ENCODE peak calls at places on chromosome 15, in nine cellular contexts. O is stimulated activated CD8-positive, alpha-beta memory T cell treated with anti-CD3 and anti-CD28 coated beads, Interleukin-4, amount 100 ng/mL, for 48 hours; X is stimulated activated CD4-positive, alpha-beta T cell treated with anti-CD3 and anti-CD28 coated beads, Interleukin-12 subunit alpha, Interleukin-12 subunit beta, amount 100 ng/mL, for 24 hours; H is tibial artery; A is cardiac fibroblast; K is activated naive CD4-positive, alpha-beta T cell treated with anti-CD3 and anti-CD28 coated beads, Interleukin-2, amount 50 U/mL, for 16 hours; Y is activated CD4-positive, alpha-beta T cell treated with anti-CD3 and anti-CD28 coated beads for 36 hours; Q is T1000; V is activated gamma-delta T cell. U is an unnamed sample.

GRCh38 chr15:73870700-73871408 is 2.5 kb upstream of the TBC1D21 start:
- DNase-seq in O (no peak), X (no peak), H (no peak), A (peak), K (no peak), Y (no peak), Q (no peak), V (no peak), U (no peak)

GRCh38 chr15:42060797-42061196 is 33.6 kb downstream of the PLA2G4D start:
- DNase-seq in O (no peak), X (no peak), H (no peak), A (no peak), K (no peak), Y (no peak), Q (no peak), V (no peak), U (peak)

GRCh38 chr15:62257991-62258390 is 92.9 kb upstream of the C2CD4B start:
- DNase-seq in O (no peak), X (no peak), H (no peak), A (no peak), K (no peak), Y (no peak), Q (no peak), V (no peak), U (no peak)

GRCh38 chr15:38354321-38354929 is 99.5 kb upstream of the FAM98B start:
- DNase-seq in O (peak), X (peak), H (peak), A (peak), K (peak), Y (peak), Q (no peak), V (no peak), U (peak)

GRCh38 chr15:73631915-73632669 is 1.1 kb downstream of the NPTN start:
- DNase-seq in O (no peak), X (no peak), H (peak), A (peak), K (no peak), Y (peak), Q (no peak), V (no peak), U (no peak)

GRCh38 chr15:58396181-58396580 is 35.6 kb upstream of the LIPC start:
- DNase-seq in O (no peak), X (no peak), H (no peak), A (peak), K (no peak), Y (no peak), Q (peak), V (no peak), U (no peak)

GRCh38 chr15:91408476-91409076 is 308.5 kb downstream of the SV2B start:
- DNase-seq in O (no peak), X (no peak), H (no peak), A (peak), K (no peak), Y (no peak), Q (no peak), V (no peak), U (no peak)

GRCh38 chr15:58545307-58546065 is 113.7 kb downstream of the LIPC start:
- DNase-seq in O (peak), X (no peak), H (no peak), A (no peak), K (no peak), Y (peak), Q (no peak), V (no peak), U (peak)

GRCh38 chr15:84823580-84823878 is 6.4 kb downstream of the ALPK3 start:
- DNase-seq in O (no peak), X (no peak), H (peak), A (no peak), K (no peak), Y (no peak), Q (no peak), V (no peak), U (no peak)

GRCh38 chr15:87597346-87598052 is 659.0 kb downstream of the NTRK3 start:
- DNase-seq in O (no peak), X (no peak), H (no peak), A (peak), K (no peak), Y (peak), Q (no peak), V (no peak), U (no peak)

GRCh38 chr15:78069630-78070029 is 7.9 kb downstream of the TBC1D2B start:
- DNase-seq in O (no peak), X (no peak), H (no peak), A (no peak), K (no peak), Y (peak), Q (no peak), V (no peak), U (no peak)

GRCh38 chr15:52228928-52229327 is 37.7 kb upstream of the GNB5 start:
- DNase-seq in O (no peak), X (no peak), H (no peak), A (no peak), K (no peak), Y (no peak), Q (no peak), V (no peak), U (no peak)

GRCh38 chr15:60766391-60767128 is 287.6 kb upstream of the ICE2 start:
- DNase-seq in O (no peak), X (no peak), H (no peak), A (no peak), K (no peak), Y (no peak), Q (no peak), V (no peak), U (no peak)

GRCh38 chr15:37148714-37149113 is 48.4 kb upstream of the MEIS2 start:
- DNase-seq in O (no peak), X (no peak), H (no peak), A (no peak), K (no peak), Y (no peak), Q (no peak), V (no peak), U (no peak)

GRCh38 chr15:63933522-63933921 is 99.8 kb upstream of the HERC1 start:
- DNase-seq in O (no peak), X (no peak), H (no peak), A (no peak), K (no peak), Y (no peak), Q (peak), V (no peak), U (peak)